ENCODE peak calls at places on chromosomes 1 and 21, in six cellular contexts. S, V, B, Y, N and K are unnamed samples.

GRCh38 chr1:19666139-19666465 is 1.4 kb downstream of the HTR6 start:
- DNase-seq in Y (no peak), N (no peak), V (no peak), B (no peak), S (no peak), K (no peak)

GRCh38 chr1:109011335-109011734 is 30.6 kb downstream of the WDR47 start:
- DNase-seq in S (no peak), N (no peak), Y (no peak), V (no peak), B (no peak), K (no peak)

GRCh38 chr1:230754831-230755230 is 7.6 kb downstream of the CAPN9 start:
- DNase-seq in V (no peak), N (peak; percentile 58), S (no peak), Y (peak; percentile 83), B (no peak), K (no peak)

GRCh38 chr1:237814319-237814924 is 76.3 kb downstream of the ZP4 start:
- DNase-seq in V (peak; percentile 25), Y (peak; percentile 44), B (peak; percentile 81), N (peak; percentile 28), S (peak; percentile 64), K (no peak)

GRCh38 chr1:179195374-179195773 is 34.1 kb downstream of the ABL2 start:
- DNase-seq in B (no peak), Y (no peak), V (no peak), N (no peak), S (no peak), K (no peak)

GRCh38 chr1:22710688-22711024 is at the start of gene EPHB2:
- DNase-seq in V (peak; percentile 96), S (peak; percentile 82), Y (peak; percentile 43), B (peak; percentile 55), N (peak; percentile 75), K (no peak)

GRCh38 chr1:154970631-154971340 is at the start of gene SHC1:
- DNase-seq in V (peak; percentile 90), B (peak; percentile 97), N (peak; percentile 96), S (peak; percentile 96), Y (peak; percentile 81), K (peak; percentile 91)

GRCh38 chr1:54604572-54605370 is 18.6 kb downstream of the FAM151A start:
- DNase-seq in N (no peak), Y (peak; percentile 23), V (no peak), B (no peak), S (no peak), K (no peak)

GRCh38 chr1:202807367-202807925 is 775 bp downstream of the KDM5B start:
- DNase-seq in V (peak; percentile 90), S (peak; percentile 58), Y (no peak), N (peak; percentile 81), B (peak; percentile 65), K (no peak)

GRCh38 chr1:20100632-20101355 is 18.5 kb downstream of the PLA2G2D start:
- DNase-seq in B (peak; percentile 86), S (peak; percentile 73), Y (peak; percentile 77), N (peak; percentile 84), V (peak; percentile 70), K (peak; percentile 58)

GRCh38 chr21:39863111-39863510 is 4.1 kb upstream of the PCP4 start:
- DNase-seq in S (no peak), B (no peak), V (no peak), Y (peak; percentile 59), N (no peak), K (no peak)

GRCh38 chr1:3036646-3037280 is 15.5 kb downstream of the ACTRT2 start:
- DNase-seq in N (no peak), S (no peak), Y (no peak), B (no peak), V (no peak), K (no peak)

GRCh38 chr1:217333939-217334338 is 297.0 kb downstream of the GPATCH2 start:
- DNase-seq in N (peak; percentile 33), S (peak; percentile 63), V (peak; percentile 58), Y (peak; percentile 89), B (peak; percentile 84), K (peak; percentile 3)

GRCh38 chr1:202710070-202711025 is at the start of gene SYT2:
- DNase-seq in S (peak; percentile 82), V (peak; percentile 88), Y (no peak), B (peak; percentile 78), N (peak; percentile 41), K (no peak)

GRCh38 chr1:230938924-230939368 is 39.7 kb downstream of the TTC13 start:
- DNase-seq in S (no peak), V (no peak), Y (no peak), N (no peak), B (no peak), K (no peak)

GRCh38 chr21:40507978-40508377 is 339.0 kb downstream of the DSCAM start:
- DNase-seq in S (no peak), V (no peak), Y (peak; percentile 87), N (no peak), B (no peak), K (no peak)

DNA sequence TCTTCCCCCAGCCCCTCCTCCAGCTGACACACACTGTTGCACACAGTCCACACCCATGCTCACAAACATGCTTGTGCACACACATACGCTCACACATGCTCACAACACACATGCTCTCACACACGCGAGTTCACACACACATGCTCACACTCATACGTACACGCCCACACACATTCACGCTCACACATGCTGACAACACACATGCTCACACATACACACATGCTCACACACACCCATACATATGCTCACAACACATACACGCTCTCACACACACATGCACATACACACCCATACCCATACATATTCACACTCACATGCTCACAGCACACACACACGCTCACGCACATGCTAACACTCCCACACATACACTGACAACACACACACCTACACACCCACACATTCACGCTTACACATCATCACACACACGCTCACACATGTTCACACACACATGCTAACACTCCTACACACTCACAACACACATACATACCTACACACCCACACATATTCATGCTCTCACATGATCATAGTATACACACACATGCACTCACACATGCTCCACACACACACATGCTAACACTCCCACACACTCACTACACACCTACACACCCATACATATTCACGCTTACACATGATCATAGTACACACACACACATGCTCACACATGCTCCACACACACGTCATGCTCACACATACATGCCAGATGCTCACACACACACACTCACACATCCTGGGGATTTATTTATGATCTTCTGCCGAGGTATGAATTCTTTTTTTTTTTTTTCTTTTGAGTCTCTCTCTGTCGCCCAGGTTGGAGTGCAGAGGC is 10.7 kb downstream of the DRAXIN start:
- DNase-seq in S (no peak), B (no peak), V (no peak), Y (no peak), N (no peak), K (no peak)
- H3K27ac ChIP-seq in S (no peak overlapping the region), B (no peak overlapping the region), V (no peak overlapping the region), Y (no peak overlapping the region), N (no peak overlapping the region), K (no peak overlapping the region)

DNA sequence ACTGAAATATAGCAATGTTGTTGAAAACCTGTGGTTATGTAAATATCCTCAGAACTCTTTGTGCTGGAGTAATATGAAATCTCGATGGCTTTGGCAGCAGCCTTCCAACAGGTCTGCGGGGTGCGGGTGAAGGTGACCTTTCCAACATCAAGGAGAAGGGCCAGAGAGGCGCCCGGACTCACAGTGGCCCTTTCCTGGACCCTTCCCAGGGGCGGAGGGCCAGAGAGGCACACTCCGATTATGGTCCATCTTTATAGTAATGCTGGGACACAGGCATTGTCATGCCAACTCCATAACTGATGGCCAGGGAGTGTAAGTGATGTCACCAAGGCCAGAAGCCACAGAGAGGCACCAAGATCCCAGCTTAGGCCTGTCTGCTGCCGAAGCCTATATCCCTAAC is 18.1 kb downstream of the SLC37A1 start:
- DNase-seq in Y (no peak), S (no peak), N (no peak), B (no peak), V (no peak), K (no peak)
- H3F3A ChIP-seq in Y (no peaks in the 10 kb centered on the region), S (no peaks in the 10 kb centered on the region), N (no peaks in the 10 kb centered on the region), B (peaks cover 2% of the 10 kb centered on the region), V (no peaks in the 10 kb centered on the region), K (no peaks in the 10 kb centered on the region)

GRCh38 chr1:115705085-115706008 is 63.2 kb downstream of the CASQ2 start:
- DNase-seq in N (no peak), B (no peak), Y (peak; percentile 57), V (no peak), S (peak; percentile 16), K (no peak)
- H3K27ac ChIP-seq in N (no peak overlapping the region), B (no peak overlapping the region), Y (peak overlapping the region; percentile 64), V (no peak overlapping the region), S (peak overlapping the region; percentile 74), K (no peak overlapping the region)

DNA sequence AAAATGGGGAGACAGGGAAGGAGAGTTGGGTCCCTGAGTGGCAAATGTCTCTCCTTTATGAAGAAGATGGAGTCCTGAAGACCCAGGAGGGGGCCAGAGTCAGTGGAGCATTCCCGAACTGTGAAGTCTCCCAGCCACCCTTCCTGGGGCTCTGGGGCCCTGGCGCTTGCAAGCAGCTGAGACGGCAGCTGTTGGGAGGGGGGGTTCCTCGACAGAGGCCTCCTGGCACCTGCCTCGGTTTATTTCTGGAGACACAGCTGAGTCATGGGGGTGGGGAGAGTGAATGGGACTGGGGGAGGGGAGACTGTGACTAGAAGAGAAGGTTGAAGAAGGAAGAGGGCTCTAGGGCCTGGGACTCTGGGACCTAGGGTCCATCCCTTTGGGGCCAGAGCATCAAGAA is 14.0 kb downstream of the NES start:
- DNase-seq in Y (no peak), V (no peak), N (peak; percentile 57), S (peak; percentile 28), B (no peak), K (no peak)
- H3F3A ChIP-seq in Y (peaks cover 5% of the 10 kb centered on the region), V (peaks cover 21% of the 10 kb centered on the region), N (peaks cover 25% of the 10 kb centered on the region), S (peaks cover 71% of the 10 kb centered on the region), B (peaks cover 33% of the 10 kb centered on the region), K (peaks cover 35% of the 10 kb centered on the region)

GRCh38 chr1:157429841-157430240 is 122.5 kb downstream of the FCRL5 start:
- DNase-seq in B (no peak), V (no peak), Y (no peak), N (peak; percentile 52), S (no peak), K (no peak)
- H3K27ac ChIP-seq in B (no peak overlapping the region), V (no peak overlapping the region), Y (no peak overlapping the region), N (no peak overlapping the region), S (no peak overlapping the region), K (no peak overlapping the region)

DNA sequence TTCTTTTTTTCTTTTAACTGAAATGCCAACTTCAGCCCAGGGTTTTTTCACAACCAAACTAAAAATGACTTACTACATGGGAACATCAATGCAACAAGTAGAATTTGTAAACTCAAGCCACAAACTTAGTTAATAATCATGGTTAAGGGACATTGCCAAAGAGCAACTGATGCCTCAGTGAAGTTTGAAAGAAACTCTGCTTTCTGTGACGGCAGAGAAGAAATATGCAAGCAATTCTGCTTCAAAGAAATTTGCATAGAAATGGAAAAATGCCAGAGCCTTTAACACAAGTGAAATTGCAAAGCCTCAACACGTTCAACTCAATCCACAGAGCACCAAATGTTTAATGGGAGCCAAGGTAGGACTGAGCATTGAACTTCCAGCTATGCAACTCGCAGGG is 5.0 kb upstream of the CHD5 start:
- DNase-seq in B (no peak), S (no peak), V (no peak), N (peak; percentile 62), Y (no peak), K (no peak)
- H3F3A ChIP-seq in B (peaks cover 68% of the 10 kb centered on the region), S (peaks cover 66% of the 10 kb centered on the region), V (peaks cover 19% of the 10 kb centered on the region), N (peaks cover 35% of the 10 kb centered on the region), Y (peaks cover 36% of the 10 kb centered on the region), K (peaks cover 51% of the 10 kb centered on the region)